ENCODE peak calls at places on chromosomes 5 and 9, in ten cellular contexts. G is substantia nigra; R is Ammon's horn; Y is WERI-Rb-1; N is AG09319; X is choroid plexus epithelial cell; F is stimulated activated naive CD4-positive, alpha-beta T cell; D is uterus; E is stimulated activated CD8-positive, alpha-beta memory T cell treated with anti-CD3 and anti-CD28 coated beads, Interleukin-7, amount 100 ng/mL, for 1 hour; K is D721Med. S is an unnamed sample.

GRCh38 chr5:34843482-34843881 is 4.5 kb downstream of the TTC23L start:
- DNase-seq in G (no peak), R (no peak), Y (no peak), N (no peak), X (peak), F (no peak), D (no peak), E (no peak), K (no peak), S (no peak)

GRCh38 chr5:178422400-178422775 is 167.8 kb downstream of the COL23A1 start:
- DNase-seq in G (no peak), R (no peak), Y (no peak), N (no peak), X (no peak), F (no peak), D (no peak), E (no peak), K (no peak), S (no peak)

GRCh38 chr5:38692780-38693507 is 136.5 kb upstream of the LIFR start:
- DNase-seq in G (no peak), R (no peak), Y (no peak), N (no peak), X (no peak), F (no peak), D (no peak), E (no peak), K (no peak), S (no peak)

GRCh38 chr5:157366741-157367684 is 93.0 kb upstream of the NIPAL4 start:
- DNase-seq in G (no peak), R (peak), Y (no peak), N (peak), X (peak), F (no peak), D (peak), E (no peak), K (no peak), S (no peak)

GRCh38 chr5:33422191-33422590 is 18.6 kb upstream of the TARS1 start:
- DNase-seq in G (no peak), R (no peak), Y (no peak), N (no peak), X (no peak), F (no peak), D (no peak), E (no peak), K (no peak), S (no peak)

GRCh38 chr5:177452688-177453638 is 6.3 kb downstream of the PRR7 start:
- DNase-seq in G (no peak), R (peak), Y (no peak), N (no peak), X (no peak), F (no peak), D (no peak), E (no peak), K (no peak), S (no peak)

GRCh38 chr5:20554001-20554400 is 566.0 kb upstream of the CDH18 start:
- DNase-seq in G (no peak), R (no peak), Y (no peak), N (no peak), X (peak), F (no peak), D (no peak), E (no peak), K (no peak), S (no peak)

GRCh38 chr5:63247651-63248050 is 669.0 kb downstream of the LRRC70 start:
- DNase-seq in G (no peak), R (no peak), Y (no peak), N (no peak), X (peak), F (no peak), D (no peak), E (no peak), K (no peak), S (no peak)

GRCh38 chr5:108382784-108383358 is 973 bp upstream of the FBXL17 start:
- DNase-seq in G (no peak), R (no peak), Y (no peak), N (no peak), X (peak), F (no peak), D (no peak), E (no peak), K (no peak), S (no peak)

GRCh38 chr9:11893331-11893730 is 799.9 kb upstream of the TYRP1 start:
- DNase-seq in G (no peak), R (no peak), Y (no peak), N (no peak), X (peak), F (no peak), D (no peak), E (no peak), K (no peak), S (no peak)

GRCh38 chr5:134964359-134965270 is 3.1 kb upstream of the CATSPER3 start:
- DNase-seq in G (no peak), R (no peak), Y (no peak), N (no peak), X (no peak), F (no peak), D (no peak), E (no peak), K (no peak), S (peak)

GRCh38 chr5:180098991-180099732 is 27.6 kb upstream of the RNF130 start:
- DNase-seq in G (no peak), R (no peak), Y (no peak), N (no peak), X (no peak), F (no peak), D (peak), E (no peak), K (no peak), S (no peak)